ENCODE peak calls at places on chromosome 4, in six cellular contexts. One of them, this sample, is unnamed.

GRCh38 chr4:100517864-100518341 is at the start of gene EMCN:
- DNase-seq in K562: no peak
- DNase-seq in HCT116: no peak
- DNase-seq in HepG2: no peak
- DNase-seq in GM12878: no peak
- DNase-seq in H1: no peak
- DNase-seq in this sample: no peak

GRCh38 chr4:173807347-173807746 is 277.3 kb upstream of the HAND2 start:
- DNase-seq in GM12878: no peak
- DNase-seq in HCT116: no peak
- DNase-seq in H1: no peak
- DNase-seq in K562: no peak
- DNase-seq in HepG2: no peak
- DNase-seq in this sample: no peak

GRCh38 chr4:163895369-163896005 is 401.0 kb downstream of the TMA16 start:
- DNase-seq in GM12878: no peak
- DNase-seq in HCT116: no peak
- DNase-seq in H1: no peak
- DNase-seq in HepG2: no peak
- DNase-seq in K562: no peak
- DNase-seq in this sample: no peak

GRCh38 chr4:176792348-176793059 is at the start of gene VEGFC:
- DNase-seq in K562: no peak
- DNase-seq in HCT116: no peak
- DNase-seq in HepG2: peak
- DNase-seq in GM12878: no peak
- DNase-seq in H1: peak
- DNase-seq in this sample: peak

GRCh38 chr4:61614256-61614655 is 414.1 kb downstream of the ADGRL3 start:
- DNase-seq in H1: no peak
- DNase-seq in GM12878: no peak
- DNase-seq in HCT116: no peak
- DNase-seq in K562: no peak
- DNase-seq in HepG2: no peak
- DNase-seq in this sample: no peak

GRCh38 chr4:74267998-74268606 is 40.2 kb upstream of the EPGN start:
- DNase-seq in HCT116: peak
- DNase-seq in K562: no peak
- DNase-seq in HepG2: no peak
- DNase-seq in GM12878: no peak
- DNase-seq in H1: no peak
- DNase-seq in this sample: no peak

GRCh38 chr4:47068986-47069385 is 37.6 kb downstream of the GABRB1 start:
- DNase-seq in GM12878: no peak
- DNase-seq in H1: no peak
- DNase-seq in K562: no peak
- DNase-seq in HCT116: no peak
- DNase-seq in HepG2: no peak
- DNase-seq in this sample: no peak

GRCh38 chr4:158209825-158210807 is at the start of gene TMEM144:
- DNase-seq in H1: peak
- DNase-seq in K562: peak
- DNase-seq in HepG2: peak
- DNase-seq in GM12878: no peak
- DNase-seq in HCT116: peak
- DNase-seq in this sample: peak

GRCh38 chr4:162163892-162164759 is at the start of gene FSTL5:
- DNase-seq in K562: no peak
- DNase-seq in HCT116: no peak
- DNase-seq in H1: peak
- DNase-seq in GM12878: no peak
- DNase-seq in HepG2: peak
- DNase-seq in this sample: peak

GRCh38 chr4:78155616-78156105 is 98.5 kb downstream of the FRAS1 start:
- DNase-seq in HCT116: peak
- DNase-seq in H1: no peak
- DNase-seq in GM12878: no peak
- DNase-seq in HepG2: peak
- DNase-seq in K562: no peak
- DNase-seq in this sample: no peak

GRCh38 chr4:3303840-3304715 is 11.3 kb downstream of the RGS12 start:
- DNase-seq in HCT116: no peak
- DNase-seq in GM12878: no peak
- DNase-seq in H1: no peak
- DNase-seq in HepG2: no peak
- DNase-seq in K562: no peak
- DNase-seq in this sample: no peak

GRCh38 chr4:73883306-73883705 is 14.1 kb downstream of the CXCL1 start:
- DNase-seq in K562: no peak
- DNase-seq in HCT116: no peak
- DNase-seq in HepG2: no peak
- DNase-seq in H1: no peak
- DNase-seq in GM12878: no peak
- DNase-seq in this sample: no peak

GRCh38 chr4:173852775-173853174 is 322.7 kb upstream of the HAND2 start:
- DNase-seq in K562: no peak
- DNase-seq in HCT116: no peak
- DNase-seq in GM12878: no peak
- DNase-seq in HepG2: no peak
- DNase-seq in H1: no peak
- DNase-seq in this sample: peak

GRCh38 chr4:176780995-176781738 is 11.6 kb downstream of the VEGFC start:
- DNase-seq in GM12878: no peak
- DNase-seq in HepG2: no peak
- DNase-seq in K562: no peak
- DNase-seq in H1: no peak
- DNase-seq in HCT116: no peak
- DNase-seq in this sample: no peak

GRCh38 chr4:97867557-97868091 is 275.7 kb downstream of the STPG2 start:
- DNase-seq in HCT116: no peak
- DNase-seq in HepG2: no peak
- DNase-seq in K562: no peak
- DNase-seq in GM12878: no peak
- DNase-seq in H1: no peak
- DNase-seq in this sample: no peak

GRCh38 chr4:80336582-80336981 is 1.1 kb downstream of the CFAP299 start:
- DNase-seq in H1: peak
- DNase-seq in HepG2: peak
- DNase-seq in K562: peak
- DNase-seq in GM12878: no peak
- DNase-seq in HCT116: peak
- DNase-seq in this sample: peak

GRCh38 chr4:105944535-105944934 is 49.3 kb downstream of the NPNT start:
- DNase-seq in H1: no peak
- DNase-seq in HCT116: no peak
- DNase-seq in GM12878: no peak
- DNase-seq in K562: no peak
- DNase-seq in HepG2: no peak
- DNase-seq in this sample: no peak

GRCh38 chr4:48445704-48446103 is 37.4 kb upstream of the SLC10A4 start:
- DNase-seq in K562: no peak
- DNase-seq in HCT116: no peak
- DNase-seq in H1: no peak
- DNase-seq in HepG2: no peak
- DNase-seq in GM12878: no peak
- DNase-seq in this sample: no peak

GRCh38 chr4:113355550-113356371 is 306.3 kb downstream of the ANK2 start:
- DNase-seq in HCT116: peak
- DNase-seq in HepG2: no peak
- DNase-seq in H1: no peak
- DNase-seq in K562: no peak
- DNase-seq in GM12878: peak
- DNase-seq in this sample: no peak

GRCh38 chr4:43550981-43551627 is 658.6 kb downstream of the GRXCR1 start:
- DNase-seq in GM12878: no peak
- DNase-seq in H1: no peak
- DNase-seq in HepG2: no peak
- DNase-seq in HCT116: no peak
- DNase-seq in K562: no peak
- DNase-seq in this sample: no peak

GRCh38 chr4:93828332-93828829 is at the start of gene ATOH1:
- DNase-seq in HepG2: no peak
- DNase-seq in HCT116: peak
- DNase-seq in K562: no peak
- DNase-seq in GM12878: no peak
- DNase-seq in H1: no peak
- DNase-seq in this sample: peak

GRCh38 chr4:134544303-134544761 is 342.7 kb upstream of the PABPC4L start:
- DNase-seq in H1: no peak
- DNase-seq in HCT116: peak
- DNase-seq in HepG2: no peak
- DNase-seq in GM12878: no peak
- DNase-seq in K562: no peak
- DNase-seq in this sample: peak

GRCh38 chr4:161704040-161704439 is 459.8 kb downstream of the FSTL5 start:
- DNase-seq in HepG2: no peak
- DNase-seq in HCT116: no peak
- DNase-seq in GM12878: no peak
- DNase-seq in K562: no peak
- DNase-seq in H1: no peak
- DNase-seq in this sample: no peak

GRCh38 chr4:79164961-79165610 is 160.8 kb downstream of the NAA11 start:
- DNase-seq in HepG2: no peak
- DNase-seq in H1: no peak
- DNase-seq in HCT116: no peak
- DNase-seq in GM12878: no peak
- DNase-seq in K562: no peak
- DNase-seq in this sample: no peak

GRCh38 chr4:189385579-189385978 is 555.1 kb upstream of the FRG1 start:
- DNase-seq in GM12878: no peak
- DNase-seq in H1: no peak
- DNase-seq in HepG2: no peak
- DNase-seq in HCT116: no peak
- DNase-seq in K562: no peak
- DNase-seq in this sample: no peak

GRCh38 chr4:2339458-2340271 is 77.8 kb upstream of the MXD4 start:
- DNase-seq in GM12878: no peak
- DNase-seq in HepG2: no peak
- DNase-seq in H1: no peak
- DNase-seq in K562: no peak
- DNase-seq in HCT116: no peak
- DNase-seq in this sample: no peak

DNA sequence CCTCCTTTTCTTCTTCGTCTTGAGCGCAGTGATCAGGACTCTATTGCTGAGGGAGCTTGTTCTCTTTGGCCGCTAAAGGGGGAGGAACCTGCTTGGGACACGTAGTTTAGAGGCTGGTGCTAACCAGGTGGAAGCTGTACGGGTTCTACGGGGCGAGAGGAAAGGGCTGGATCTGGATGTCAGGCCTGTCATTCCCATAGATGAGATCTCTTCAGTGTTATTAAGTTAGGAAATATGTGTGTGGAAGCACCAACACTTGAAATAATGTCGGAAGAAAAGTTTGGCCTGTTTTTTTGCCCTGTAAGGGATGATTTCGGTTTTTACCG is 643 bp downstream of the SRP72 start:
- DNase-seq in HepG2: peak
- DNase-seq in HCT116: peak
- DNase-seq in H1: no peak
- DNase-seq in GM12878: peak
- DNase-seq in K562: peak
- DNase-seq in this sample: peak
- TF ChIP-seq JUND in HepG2: no peak
- TF ChIP-seq JUND in HCT116: no peak
- TF ChIP-seq JUND in H1: no peak
- TF ChIP-seq JUND in GM12878: no peak
- TF ChIP-seq JUND in K562: no peak
- TF ChIP-seq JUND in this sample: no peak

DNA sequence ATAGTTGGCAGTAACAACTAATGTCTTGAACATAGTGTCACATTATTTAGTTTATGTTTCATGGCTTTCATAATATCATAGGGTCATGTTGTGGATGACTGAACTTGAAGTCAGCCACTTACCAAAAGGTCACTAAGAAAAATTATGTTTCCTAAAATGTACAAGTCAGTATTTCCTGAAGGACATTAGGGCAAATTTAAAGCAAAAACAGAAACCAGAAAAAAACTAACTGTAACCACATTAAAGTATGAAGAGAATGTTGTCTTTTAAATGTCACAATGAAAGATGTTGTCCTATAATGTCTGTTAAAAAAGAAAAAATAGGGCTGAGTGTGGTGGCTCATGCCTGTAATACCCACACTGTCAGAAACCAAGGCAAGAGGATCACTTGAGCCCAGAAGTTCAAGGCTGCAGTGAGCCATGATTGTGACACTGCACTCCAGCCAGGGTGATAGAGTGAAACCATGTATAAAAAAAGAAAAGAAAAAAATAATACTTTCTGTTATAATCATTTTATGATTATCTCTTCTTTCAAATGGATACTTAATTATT is 55.8 kb downstream of the HHIP start:
- DNase-seq in K562: no peak
- DNase-seq in H1: no peak
- DNase-seq in HCT116: no peak
- DNase-seq in HepG2: no peak
- DNase-seq in GM12878: no peak
- DNase-seq in this sample: no peak
- TF ChIP-seq JUND in K562: no peak
- TF ChIP-seq JUND in H1: no peak
- TF ChIP-seq JUND in HCT116: no peak
- TF ChIP-seq JUND in HepG2: no peak
- TF ChIP-seq JUND in GM12878: no peak
- TF ChIP-seq JUND in this sample: no peak

GRCh38 chr4:6663596-6664393 is 23.3 kb downstream of the MRFAP1 start:
- DNase-seq in HepG2: no peak
- DNase-seq in K562: no peak
- DNase-seq in H1: no peak
- DNase-seq in GM12878: no peak
- DNase-seq in HCT116: no peak
- DNase-seq in this sample: no peak
- TF ChIP-seq JUND in HepG2: no peak
- TF ChIP-seq JUND in K562: no peak
- TF ChIP-seq JUND in H1: no peak
- TF ChIP-seq JUND in GM12878: no peak
- TF ChIP-seq JUND in HCT116: no peak
- TF ChIP-seq JUND in this sample: no peak

GRCh38 chr4:107736924-107737448 is 17.0 kb upstream of the PAPSS1 start:
- DNase-seq in GM12878: no peak
- DNase-seq in HCT116: peak
- DNase-seq in K562: peak
- DNase-seq in HepG2: peak
- DNase-seq in H1: peak
- DNase-seq in this sample: peak
- TF ChIP-seq JUND in GM12878: no peak
- TF ChIP-seq JUND in HCT116: no peak
- TF ChIP-seq JUND in K562: no peak
- TF ChIP-seq JUND in HepG2: peak
- TF ChIP-seq JUND in H1: no peak
- TF ChIP-seq JUND in this sample: no peak